ENCODE peak calls at places on chromosome 14, in five cellular contexts. One of them, this sample, is unnamed.

GRCh38 chr14:96249016-96249415 is 7.0 kb upstream of the BDKRB1 start:
- DNase-seq in adrenal gland: no peak
- DNase-seq in coronary artery: no peak
- DNase-seq in mesothelial cell of epicardium: no peak
- DNase-seq in dorsolateral prefrontal cortex: peak
- DNase-seq in this sample: no peak

GRCh38 chr14:73057939-73058223 is 453 bp upstream of the RBM25 start:
- DNase-seq in adrenal gland: no peak
- DNase-seq in coronary artery: no peak
- DNase-seq in mesothelial cell of epicardium: no peak
- DNase-seq in dorsolateral prefrontal cortex: no peak
- DNase-seq in this sample: no peak

GRCh38 chr14:69398818-69399210 is 322 bp downstream of the SLC39A9 start:
- DNase-seq in adrenal gland: no peak
- DNase-seq in coronary artery: no peak
- DNase-seq in mesothelial cell of epicardium: no peak
- DNase-seq in dorsolateral prefrontal cortex: no peak
- DNase-seq in this sample: no peak

GRCh38 chr14:37641117-37641516 is 45.7 kb downstream of the TTC6 start:
- DNase-seq in adrenal gland: no peak
- DNase-seq in coronary artery: no peak
- DNase-seq in mesothelial cell of epicardium: no peak
- DNase-seq in dorsolateral prefrontal cortex: no peak
- DNase-seq in this sample: no peak

GRCh38 chr14:95232894-95233584 is 75.7 kb upstream of the DICER1 start:
- DNase-seq in adrenal gland: no peak
- DNase-seq in coronary artery: no peak
- DNase-seq in mesothelial cell of epicardium: no peak
- DNase-seq in dorsolateral prefrontal cortex: no peak
- DNase-seq in this sample: no peak

GRCh38 chr14:94322648-94323570 is at the start of gene SERPINA6:
- DNase-seq in adrenal gland: no peak
- DNase-seq in coronary artery: no peak
- DNase-seq in mesothelial cell of epicardium: no peak
- DNase-seq in dorsolateral prefrontal cortex: no peak
- DNase-seq in this sample: peak

GRCh38 chr14:92297818-92298595 is 25.0 kb upstream of the SLC24A4 start:
- DNase-seq in adrenal gland: no peak
- DNase-seq in coronary artery: no peak
- DNase-seq in mesothelial cell of epicardium: no peak
- DNase-seq in dorsolateral prefrontal cortex: no peak
- DNase-seq in this sample: no peak

GRCh38 chr14:22897357-22897756 is 14.3 kb downstream of the REM2 start:
- DNase-seq in adrenal gland: no peak
- DNase-seq in coronary artery: no peak
- DNase-seq in mesothelial cell of epicardium: no peak
- DNase-seq in dorsolateral prefrontal cortex: no peak
- DNase-seq in this sample: no peak

GRCh38 chr14:79186523-79186922 is 1016.4 kb downstream of the NRXN3 start:
- DNase-seq in adrenal gland: no peak
- DNase-seq in coronary artery: no peak
- DNase-seq in mesothelial cell of epicardium: no peak
- DNase-seq in dorsolateral prefrontal cortex: no peak
- DNase-seq in this sample: no peak

GRCh38 chr14:53183611-53184010 is 30.5 kb upstream of the DDHD1 start:
- DNase-seq in adrenal gland: no peak
- DNase-seq in coronary artery: no peak
- DNase-seq in mesothelial cell of epicardium: no peak
- DNase-seq in dorsolateral prefrontal cortex: no peak
- DNase-seq in this sample: no peak

GRCh38 chr14:98580131-98580678 is 691.8 kb downstream of the BCL11B start:
- DNase-seq in adrenal gland: no peak
- DNase-seq in coronary artery: no peak
- DNase-seq in mesothelial cell of epicardium: no peak
- DNase-seq in dorsolateral prefrontal cortex: no peak
- DNase-seq in this sample: no peak

GRCh38 chr14:32430326-32430725 is 101.2 kb downstream of the AKAP6 start:
- DNase-seq in adrenal gland: no peak
- DNase-seq in coronary artery: no peak
- DNase-seq in mesothelial cell of epicardium: no peak
- DNase-seq in dorsolateral prefrontal cortex: no peak
- DNase-seq in this sample: no peak

GRCh38 chr14:81390706-81391105 is 9.4 kb downstream of the STON2 start:
- DNase-seq in adrenal gland: no peak
- DNase-seq in coronary artery: no peak
- DNase-seq in mesothelial cell of epicardium: no peak
- DNase-seq in dorsolateral prefrontal cortex: no peak
- DNase-seq in this sample: no peak

GRCh38 chr14:74973003-74973614 is 17.7 kb upstream of the PGF start:
- DNase-seq in adrenal gland: peak
- DNase-seq in coronary artery: no peak
- DNase-seq in mesothelial cell of epicardium: no peak
- DNase-seq in dorsolateral prefrontal cortex: no peak
- DNase-seq in this sample: no peak

GRCh38 chr14:73289308-73289707 is 52.0 kb downstream of the PAPLN start:
- DNase-seq in adrenal gland: no peak
- DNase-seq in coronary artery: no peak
- DNase-seq in mesothelial cell of epicardium: no peak
- DNase-seq in dorsolateral prefrontal cortex: no peak
- DNase-seq in this sample: no peak

GRCh38 chr14:90705052-90705392 is 111.2 kb downstream of the TTC7B start:
- DNase-seq in adrenal gland: no peak
- DNase-seq in coronary artery: no peak
- DNase-seq in mesothelial cell of epicardium: no peak
- DNase-seq in dorsolateral prefrontal cortex: no peak
- DNase-seq in this sample: no peak

GRCh38 chr14:58659846-58660245 is 22.1 kb downstream of the DACT1 start:
- DNase-seq in adrenal gland: peak
- DNase-seq in coronary artery: no peak
- DNase-seq in mesothelial cell of epicardium: no peak
- DNase-seq in dorsolateral prefrontal cortex: no peak
- DNase-seq in this sample: no peak

GRCh38 chr14:77043177-77043983 is 14.9 kb upstream of the IRF2BPL start:
- DNase-seq in adrenal gland: peak
- DNase-seq in coronary artery: peak
- DNase-seq in mesothelial cell of epicardium: no peak
- DNase-seq in dorsolateral prefrontal cortex: peak
- DNase-seq in this sample: no peak

GRCh38 chr14:20412422-20412821 is 879 bp downstream of the TEP1 start:
- DNase-seq in adrenal gland: no peak
- DNase-seq in coronary artery: no peak
- DNase-seq in mesothelial cell of epicardium: no peak
- DNase-seq in dorsolateral prefrontal cortex: no peak
- DNase-seq in this sample: no peak

GRCh38 chr14:23454445-23454856 is 15.1 kb upstream of the NGDN start:
- DNase-seq in adrenal gland: no peak
- DNase-seq in coronary artery: no peak
- DNase-seq in mesothelial cell of epicardium: no peak
- DNase-seq in dorsolateral prefrontal cortex: no peak
- DNase-seq in this sample: no peak

GRCh38 chr14:64942531-64943111 is at the start of gene GPX2:
- DNase-seq in adrenal gland: no peak
- DNase-seq in coronary artery: no peak
- DNase-seq in mesothelial cell of epicardium: no peak
- DNase-seq in dorsolateral prefrontal cortex: no peak
- DNase-seq in this sample: no peak

GRCh38 chr14:75579882-75580281 is 1.5 kb downstream of the FLVCR2 start:
- DNase-seq in adrenal gland: peak
- DNase-seq in coronary artery: no peak
- DNase-seq in mesothelial cell of epicardium: no peak
- DNase-seq in dorsolateral prefrontal cortex: no peak
- DNase-seq in this sample: no peak

GRCh38 chr14:96309128-96309906 is 53.3 kb downstream of the BDKRB1 start:
- DNase-seq in adrenal gland: no peak
- DNase-seq in coronary artery: no peak
- DNase-seq in mesothelial cell of epicardium: no peak
- DNase-seq in dorsolateral prefrontal cortex: no peak
- DNase-seq in this sample: no peak

GRCh38 chr14:92923744-92924103 is 774 bp downstream of the CHGA start:
- DNase-seq in adrenal gland: no peak
- DNase-seq in coronary artery: no peak
- DNase-seq in mesothelial cell of epicardium: no peak
- DNase-seq in dorsolateral prefrontal cortex: no peak
- DNase-seq in this sample: no peak

GRCh38 chr14:94773682-94774211 is 3.8 kb upstream of the GSC start:
- DNase-seq in adrenal gland: no peak
- DNase-seq in coronary artery: no peak
- DNase-seq in mesothelial cell of epicardium: no peak
- DNase-seq in dorsolateral prefrontal cortex: no peak
- DNase-seq in this sample: no peak

GRCh38 chr14:29796853-29797252 is 130.8 kb downstream of the PRKD1 start:
- DNase-seq in adrenal gland: no peak
- DNase-seq in coronary artery: no peak
- DNase-seq in mesothelial cell of epicardium: no peak
- DNase-seq in dorsolateral prefrontal cortex: no peak
- DNase-seq in this sample: no peak

GRCh38 chr14:65359503-65359902 is 53.0 kb upstream of the FUT8 start:
- DNase-seq in adrenal gland: no peak
- DNase-seq in coronary artery: no peak
- DNase-seq in mesothelial cell of epicardium: no peak
- DNase-seq in dorsolateral prefrontal cortex: no peak
- DNase-seq in this sample: no peak

GRCh38 chr14:68522510-68523325 is 270.1 kb downstream of the ZFP36L1 start:
- DNase-seq in adrenal gland: no peak
- DNase-seq in coronary artery: peak
- DNase-seq in mesothelial cell of epicardium: no peak
- DNase-seq in dorsolateral prefrontal cortex: no peak
- DNase-seq in this sample: peak

GRCh38 chr14:28381656-28382055 is 384.9 kb upstream of the FOXG1 start:
- DNase-seq in adrenal gland: no peak
- DNase-seq in coronary artery: no peak
- DNase-seq in mesothelial cell of epicardium: no peak
- DNase-seq in dorsolateral prefrontal cortex: no peak
- DNase-seq in this sample: no peak

GRCh38 chr14:49363926-49364751 is 222.0 kb downstream of the RPS29 start:
- DNase-seq in adrenal gland: no peak
- DNase-seq in coronary artery: no peak
- DNase-seq in mesothelial cell of epicardium: no peak
- DNase-seq in dorsolateral prefrontal cortex: no peak
- DNase-seq in this sample: no peak

GRCh38 chr14:60649815-60650381 is 621 bp upstream of the SIX1 start:
- DNase-seq in adrenal gland: no peak
- DNase-seq in coronary artery: no peak
- DNase-seq in mesothelial cell of epicardium: no peak
- DNase-seq in dorsolateral prefrontal cortex: no peak
- DNase-seq in this sample: no peak

GRCh38 chr14:104870368-104871144 is 5.5 kb downstream of the CEP170B start:
- DNase-seq in adrenal gland: no peak
- DNase-seq in coronary artery: no peak
- DNase-seq in mesothelial cell of epicardium: no peak
- DNase-seq in dorsolateral prefrontal cortex: no peak
- DNase-seq in this sample: no peak
- TF ChIP-seq CTCF in adrenal gland: peak
- TF ChIP-seq CTCF in coronary artery: no peak
- TF ChIP-seq CTCF in mesothelial cell of epicardium: no peak
- TF ChIP-seq CTCF in dorsolateral prefrontal cortex: peak
- TF ChIP-seq CTCF in this sample: peak

GRCh38 chr14:50666772-50667490 is 1.2 kb downstream of the SAV1 start:
- DNase-seq in adrenal gland: peak
- DNase-seq in coronary artery: no peak
- DNase-seq in mesothelial cell of epicardium: peak
- DNase-seq in dorsolateral prefrontal cortex: peak
- DNase-seq in this sample: no peak

GRCh38 chr14:50669441-50669986 is 1.4 kb upstream of the SAV1 start:
- DNase-seq in adrenal gland: no peak
- DNase-seq in coronary artery: no peak
- DNase-seq in mesothelial cell of epicardium: no peak
- DNase-seq in dorsolateral prefrontal cortex: no peak
- DNase-seq in this sample: no peak

GRCh38 chr14:50668008-50668851 is at the start of gene SAV1:
- DNase-seq in adrenal gland: peak
- DNase-seq in coronary artery: peak
- DNase-seq in mesothelial cell of epicardium: peak
- DNase-seq in dorsolateral prefrontal cortex: peak
- DNase-seq in this sample: peak

GRCh38 chr14:50668852-50669194 is 717 bp upstream of the SAV1 start:
- DNase-seq in adrenal gland: no peak
- DNase-seq in coronary artery: no peak
- DNase-seq in mesothelial cell of epicardium: no peak
- DNase-seq in dorsolateral prefrontal cortex: no peak
- DNase-seq in this sample: no peak

GRCh38 chr14:50667491-50668007 is 557 bp downstream of the SAV1 start:
- DNase-seq in adrenal gland: no peak
- DNase-seq in coronary artery: no peak
- DNase-seq in mesothelial cell of epicardium: no peak
- DNase-seq in dorsolateral prefrontal cortex: no peak
- DNase-seq in this sample: no peak
- TF ChIP-seq CTCF in adrenal gland: no peak
- TF ChIP-seq CTCF in coronary artery: no peak
- TF ChIP-seq CTCF in mesothelial cell of epicardium: no peak
- TF ChIP-seq CTCF in dorsolateral prefrontal cortex: no peak
- TF ChIP-seq CTCF in this sample: no peak

DNA sequence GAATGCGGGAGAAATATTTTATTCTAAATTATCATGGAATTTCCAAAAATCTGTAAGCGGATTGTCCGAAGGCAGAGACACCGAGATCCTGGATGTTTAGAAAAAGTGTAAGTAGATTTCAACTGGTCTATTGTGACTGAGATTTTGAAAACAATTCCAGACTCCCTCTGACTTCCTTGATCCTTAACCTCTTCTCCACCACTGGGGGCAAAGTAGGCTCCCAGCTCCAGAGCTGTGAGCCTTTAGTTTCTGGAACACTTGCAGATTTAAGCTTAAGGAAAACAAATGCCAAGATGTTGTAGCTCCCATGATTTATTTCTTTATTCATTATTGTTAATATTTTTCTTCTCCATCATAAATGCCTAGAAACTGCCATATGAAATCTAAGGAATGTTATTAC is 1320.5 kb upstream of the SEL1L start:
- DNase-seq in adrenal gland: no peak
- DNase-seq in coronary artery: no peak
- DNase-seq in mesothelial cell of epicardium: no peak
- DNase-seq in dorsolateral prefrontal cortex: no peak
- DNase-seq in this sample: no peak
- TF ChIP-seq CTCF in adrenal gland: no peak
- TF ChIP-seq CTCF in coronary artery: no peak
- TF ChIP-seq CTCF in mesothelial cell of epicardium: no peak
- TF ChIP-seq CTCF in dorsolateral prefrontal cortex: no peak
- TF ChIP-seq CTCF in this sample: no peak

DNA sequence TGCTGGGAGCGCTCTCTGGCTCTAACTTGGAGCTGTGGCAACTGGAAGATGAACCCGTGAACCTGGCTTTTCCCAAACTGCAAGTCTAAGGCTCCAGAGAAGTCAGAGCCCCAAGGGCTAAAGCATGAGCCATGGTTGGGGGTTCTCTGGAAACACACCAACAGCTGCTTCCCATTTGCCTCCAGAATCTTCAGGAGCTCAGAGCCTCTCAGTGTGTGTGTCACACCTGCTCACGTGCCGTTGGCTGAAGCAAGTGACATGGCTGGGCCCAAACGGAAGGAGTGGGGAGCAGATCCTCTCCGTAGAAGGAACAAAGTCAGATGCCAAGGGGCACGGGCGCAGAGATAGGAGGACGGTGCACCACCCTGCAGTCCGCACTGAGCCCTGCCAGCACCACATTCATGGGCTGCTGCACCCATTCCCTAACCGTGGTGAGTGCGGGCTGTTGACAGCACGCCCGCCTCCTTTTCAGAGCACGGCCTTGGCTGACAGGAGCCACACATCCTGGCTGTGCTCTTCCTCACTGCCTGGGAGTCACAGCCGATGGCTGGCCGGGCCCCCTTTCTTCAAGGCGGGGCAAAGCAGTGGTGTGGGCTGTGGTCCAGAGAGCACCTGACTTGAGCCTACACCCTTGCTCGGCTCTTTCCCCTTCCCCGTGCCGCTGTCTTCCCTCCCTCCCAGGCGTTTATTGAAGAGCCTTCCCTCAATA is 16.6 kb upstream of the TRAF3 start:
- DNase-seq in adrenal gland: no peak
- DNase-seq in coronary artery: no peak
- DNase-seq in mesothelial cell of epicardium: no peak
- DNase-seq in dorsolateral prefrontal cortex: no peak
- DNase-seq in this sample: no peak
- TF ChIP-seq CTCF in adrenal gland: no peak
- TF ChIP-seq CTCF in coronary artery: no peak
- TF ChIP-seq CTCF in mesothelial cell of epicardium: no peak
- TF ChIP-seq CTCF in dorsolateral prefrontal cortex: no peak
- TF ChIP-seq CTCF in this sample: no peak

This sample was measured in osteocyte.